ENCODE peak calls at places on chromosome 2, in four cellular contexts. E is GOT3, R is ureter, D is EH. Y is an unnamed sample.

GRCh38 chr2:44941551-44942234 is at the start of gene SIX3:
- DNase-seq in E (no peak), D (peak), R (no peak), Y (no peak)

GRCh38 chr2:62409442-62409841 is 96.6 kb downstream of the TMEM17 start:
- DNase-seq in D (peak), E (no peak), R (no peak), Y (peak)

GRCh38 chr2:239876241-239876947 is 148.7 kb downstream of the NDUFA10 start:
- DNase-seq in R (peak), D (no peak), E (no peak), Y (no peak)

GRCh38 chr2:46909771-46910419 is 5.7 kb downstream of the MCFD2 start:
- DNase-seq in E (no peak), R (no peak), D (peak), Y (peak)

GRCh38 chr2:119246884-119247843 is 23.5 kb downstream of the STEAP3 start:
- DNase-seq in D (no peak), E (no peak), R (no peak), Y (no peak)

GRCh38 chr2:60515751-60516226 is 37.7 kb downstream of the BCL11A start:
- DNase-seq in R (no peak), E (no peak), D (peak), Y (peak)

GRCh38 chr2:37321029-37321682 is 3.5 kb downstream of the PRKD3 start:
- DNase-seq in R (no peak), E (no peak), D (no peak), Y (no peak)

GRCh38 chr2:79437416-79438281 is 75.2 kb upstream of the CTNNA2 start:
- DNase-seq in R (no peak), E (no peak), D (no peak), Y (no peak)

GRCh38 chr2:167293172-167293781 is 405.0 kb downstream of the XIRP2 start:
- DNase-seq in R (no peak), E (no peak), D (peak), Y (peak)

GRCh38 chr2:74010087-74010541 is 25.4 kb downstream of the TET3 start:
- DNase-seq in D (no peak), R (peak), E (no peak), Y (no peak)

GRCh38 chr2:156803967-156804366 is 367.8 kb downstream of the GPD2 start:
- DNase-seq in E (no peak), D (no peak), R (no peak), Y (no peak)

GRCh38 chr2:111662039-111662740 is 221.8 kb downstream of the ANAPC1 start:
- DNase-seq in E (no peak), D (peak), R (no peak), Y (peak)

GRCh38 chr2:165868211-165868610 is 74.2 kb upstream of the GALNT3 start:
- DNase-seq in D (peak), R (no peak), E (no peak), Y (peak)

GRCh38 chr2:190835303-190835930 is 45.2 kb upstream of the GLS start:
- DNase-seq in E (peak), R (no peak), D (peak), Y (peak)

GRCh38 chr2:69742170-69742952 is 427 bp downstream of the ANXA4 start:
- DNase-seq in E (no peak), R (no peak), D (peak), Y (no peak)

GRCh38 chr2:240300261-240300821 is 135.1 kb upstream of the GPC1 start:
- DNase-seq in E (no peak), D (peak), R (no peak), Y (peak)

GRCh38 chr2:54979645-54980044 is 70.6 kb downstream of the RTN4 start:
- DNase-seq in D (peak), R (no peak), E (no peak), Y (no peak)

GRCh38 chr2:5932556-5933469 is 240.6 kb downstream of the SOX11 start:
- DNase-seq in E (no peak), D (no peak), R (no peak), Y (no peak)

GRCh38 chr2:172858473-172858745 is 122.8 kb downstream of the RAPGEF4 start:
- DNase-seq in R (no peak), D (no peak), E (no peak), Y (peak)

GRCh38 chr2:212918336-212918735 is 233.1 kb downstream of the IKZF2 start:
- DNase-seq in E (no peak), D (no peak), R (no peak), Y (no peak)

GRCh38 chr2:209476367-209477191 is 52.7 kb downstream of the MAP2 start:
- DNase-seq in R (no peak), E (no peak), D (peak), Y (peak)

GRCh38 chr2:29009270-29009669 is 28.2 kb downstream of the TOGARAM2 start:
- DNase-seq in R (no peak), D (no peak), E (no peak), Y (no peak)

GRCh38 chr2:233422050-233422639 is 67.9 kb downstream of the DGKD start:
- DNase-seq in D (no peak), R (peak), E (no peak), Y (no peak)